ENCODE peak calls at places on chromosome 14, in eight cellular contexts. J is breast epithelium, T is OCI-LY7, N is adrenal gland, P is pancreas, B is osteoblast, D is fibroblast of lung, X is PC-9. I is an unnamed sample.
A peak's percentile ranks its signal among the peaks of the same experiment; 100 is the strongest.

GRCh38 chr14:68824517-68825347 is 31.9 kb upstream of the ZFP36L1 start:
- DNase-seq in T (peak; percentile 65), D (peak; percentile 69), N (peak; percentile 88), J (peak; percentile 38), B (peak; percentile 97), P (peak; percentile 90), X (peak; percentile 85), I (peak; percentile 61)

GRCh38 chr14:31943861-31944255 is 133.2 kb upstream of the ARHGAP5 start:
- DNase-seq in D (no peak), B (no peak), J (no peak), T (no peak), P (no peak), N (no peak), X (no peak), I (no peak)

GRCh38 chr14:36516719-36517241 is 3.3 kb downstream of the NKX2-1 start:
- DNase-seq in N (no peak), B (no peak), P (no peak), J (no peak), T (no peak), X (no peak), D (no peak), I (no peak)

GRCh38 chr14:101889898-101890297 is 74.5 kb upstream of the DYNC1H1 start:
- DNase-seq in P (no peak), J (no peak), B (no peak), X (no peak), N (no peak), T (peak; percentile 39), D (peak; percentile 25), I (no peak)

GRCh38 chr14:31070431-31070830 is 44.3 kb upstream of the STRN3 start:
- DNase-seq in P (no peak), J (no peak), T (no peak), B (peak; percentile 85), X (peak; percentile 51), N (no peak), D (peak; percentile 84), I (no peak)

GRCh38 chr14:36028218-36028617 is 148.3 kb downstream of the PTCSC3 start:
- DNase-seq in D (no peak), T (peak; percentile 19), P (no peak), J (no peak), X (no peak), N (no peak), B (no peak), I (no peak)

GRCh38 chr14:102817942-102818940 is 41.0 kb downstream of the TRAF3 start:
- DNase-seq in J (no peak), B (no peak), X (no peak), P (no peak), N (no peak), D (peak; percentile 23), T (no peak), I (no peak)

GRCh38 chr14:92425101-92425500 is 88.5 kb upstream of the RIN3 start:
- DNase-seq in D (peak; percentile 52), X (no peak), P (no peak), T (no peak), J (no peak), N (no peak), B (peak; percentile 82), I (no peak)

GRCh38 chr14:85566603-85567002 is 36.7 kb downstream of the FLRT2 start:
- DNase-seq in T (no peak), B (peak; percentile 9), J (no peak), D (peak; percentile 87), P (no peak), X (no peak), N (no peak), I (no peak)

GRCh38 chr14:71403673-71404072 is 496.4 kb downstream of the PCNX1 start:
- DNase-seq in X (no peak), N (no peak), J (no peak), T (peak; percentile 56), P (no peak), B (no peak), D (peak; percentile 27), I (no peak)

GRCh38 chr14:24381363-24382102 is 13.5 kb downstream of the NFATC4 start:
- DNase-seq in N (no peak), J (no peak), T (no peak), X (no peak), D (no peak), P (no peak), B (no peak), I (no peak)

GRCh38 chr14:104436741-104437701 is 142.5 kb upstream of the C14orf180 start:
- DNase-seq in T (no peak), D (no peak), P (peak; percentile 70), X (no peak), B (peak; percentile 62), N (no peak), J (no peak), I (no peak)

GRCh38 chr14:56633544-56633943 is 53.9 kb downstream of the TMEM260 start:
- DNase-seq in T (no peak), D (no peak), P (no peak), J (no peak), B (no peak), X (no peak), N (no peak), I (no peak)

GRCh38 chr14:39988939-39989338 is 556.7 kb upstream of the FBXO33 start:
- DNase-seq in T (peak; percentile 61), B (no peak), J (no peak), D (peak; percentile 0), X (no peak), P (no peak), N (no peak), I (no peak)

GRCh38 chr14:76742961-76743360 is 18.3 kb upstream of the VASH1 start:
- DNase-seq in B (no peak), X (no peak), D (no peak), N (peak; percentile 46), T (no peak), J (no peak), P (no peak), I (no peak)

GRCh38 chr14:100871234-100872186 is 32.0 kb downstream of the RTL1 start:
- DNase-seq in X (no peak), J (no peak), P (no peak), D (peak; percentile 7), B (peak; percentile 88), N (peak; percentile 46), T (no peak), I (no peak)

GRCh38 chr14:59254146-59254910 is 65.9 kb downstream of the DAAM1 start:
- DNase-seq in N (peak; percentile 89), T (no peak), B (peak; percentile 90), D (peak; percentile 98), P (peak; percentile 59), J (peak; percentile 85), X (peak; percentile 37), I (peak; percentile 25)

GRCh38 chr14:39665084-39665483 is 232.9 kb upstream of the FBXO33 start:
- DNase-seq in B (no peak), P (no peak), T (no peak), J (no peak), X (no peak), D (no peak), N (no peak), I (no peak)

GRCh38 chr14:63686926-63687325 is 40.9 kb downstream of the SGPP1 start:
- DNase-seq in P (no peak), N (no peak), J (no peak), B (no peak), T (no peak), D (no peak), X (no peak), I (no peak)

GRCh38 chr14:63689132-63689531 is 38.7 kb downstream of the SGPP1 start:
- DNase-seq in D (no peak), J (no peak), T (no peak), P (no peak), N (no peak), X (no peak), B (no peak), I (no peak)

GRCh38 chr14:63682727-63683593 is 41.3 kb upstream of the WDR89 start:
- DNase-seq in P (no peak), N (no peak), D (no peak), T (no peak), X (no peak), B (no peak), J (no peak), I (no peak)

DNA sequence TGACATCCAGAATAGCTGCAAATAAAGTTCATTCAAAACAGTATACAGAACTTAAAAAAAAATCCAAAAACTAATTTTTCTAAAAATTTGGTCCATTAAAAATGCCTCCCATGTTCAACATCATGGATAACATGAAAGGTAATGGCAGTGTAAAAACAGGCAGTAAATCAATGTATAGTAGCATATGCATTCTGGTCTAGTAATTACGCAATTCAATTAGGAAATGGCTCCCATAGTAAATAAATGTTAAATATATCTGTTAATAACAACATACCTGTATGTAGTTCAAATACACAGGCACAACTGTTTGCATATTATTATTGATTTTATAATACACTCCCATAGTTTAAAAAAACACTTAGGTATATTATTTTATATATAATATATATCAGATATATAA is 42.5 kb downstream of the SGPP1 start:
- DNase-seq in B (no peak), T (no peak), N (no peak), D (no peak), J (no peak), P (no peak), X (no peak), I (no peak)
- H3K36me3 ChIP-seq in B (no peaks in the 10 kb centered on the region), T (peaks cover 65% of the 10 kb centered on the region), N (no peaks in the 10 kb centered on the region), D (no peaks in the 10 kb centered on the region), J (no peaks in the 10 kb centered on the region), P (no peaks in the 10 kb centered on the region), X (peaks cover 16% of the 10 kb centered on the region), I (no peaks in the 10 kb centered on the region)

GRCh38 chr14:22844221-22845102 is 8.1 kb downstream of the MMP14 start:
- DNase-seq in N (no peak), X (no peak), J (no peak), P (no peak), B (peak; percentile 44), T (no peak), D (no peak), I (no peak)
- H3K36me3 ChIP-seq in N (peaks cover 62% of the 10 kb centered on the region), X (no peaks in the 10 kb centered on the region), J (peaks cover 6% of the 10 kb centered on the region), P (peaks cover 50% of the 10 kb centered on the region), B (peaks cover 63% of the 10 kb centered on the region), T (no peaks in the 10 kb centered on the region), D (peaks cover 61% of the 10 kb centered on the region), I (peaks cover 56% of the 10 kb centered on the region)

GRCh38 chr14:89955418-89956293 is at the start of gene TDP1:
- DNase-seq in B (peak; percentile 96), J (peak; percentile 93), N (peak; percentile 95), T (peak; percentile 97), D (peak; percentile 93), P (peak; percentile 97), X (peak; percentile 83), I (peak; percentile 97)

GRCh38 chr14:89953602-89954001 is 928 bp downstream of the EFCAB11 start:
- DNase-seq in T (no peak), P (no peak), X (no peak), D (no peak), B (peak; percentile 3), N (no peak), J (no peak), I (no peak)

GRCh38 chr14:89955022-89955414 is 488 bp upstream of the EFCAB11 start:
- DNase-seq in B (no peak), N (no peak), P (no peak), J (no peak), D (no peak), T (no peak), X (peak; percentile 0), I (peak; percentile 18)

GRCh38 chr14:89954045-89955021 is at the start of gene EFCAB11:
- DNase-seq in D (peak; percentile 98), T (peak; percentile 98), B (peak; percentile 95), N (peak; percentile 98), J (peak; percentile 97), X (peak; percentile 83), P (peak; percentile 98), I (peak; percentile 98)

GRCh38 chr14:89952581-89952980 is 1.9 kb downstream of the EFCAB11 start:
- DNase-seq in D (no peak), T (no peak), N (no peak), P (no peak), B (no peak), J (no peak), X (no peak), I (no peak)
- H3K36me3 ChIP-seq in D (no peaks in the 10 kb centered on the region), T (peaks cover 40% of the 10 kb centered on the region), N (no peaks in the 10 kb centered on the region), P (no peaks in the 10 kb centered on the region), B (peaks cover 16% of the 10 kb centered on the region), J (no peaks in the 10 kb centered on the region), X (no peaks in the 10 kb centered on the region), I (no peaks in the 10 kb centered on the region)

GRCh38 chr14:67646136-67646535 is 26.4 kb downstream of the ARG2 start:
- DNase-seq in P (no peak), T (no peak), N (no peak), X (no peak), J (no peak), B (no peak), D (no peak), I (no peak)
- H3K36me3 ChIP-seq in P (peaks cover 21% of the 10 kb centered on the region), T (peaks cover 48% of the 10 kb centered on the region), N (peaks cover 52% of the 10 kb centered on the region), X (peaks cover 20% of the 10 kb centered on the region), J (no peaks in the 10 kb centered on the region), B (peaks cover 27% of the 10 kb centered on the region), D (peaks cover 7% of the 10 kb centered on the region), I (peaks cover 40% of the 10 kb centered on the region)

I was measured in Peyer's patch.